ENCODE peak calls at places on chromosome 7, in nine cellular contexts. One of them, this sample, is unnamed. For H3K4me1 and H4K20me1, the result is how much of the 10 kb centered on the place peaks cover.

GRCh38 chr7:40200791-40201190 is 66.0 kb downstream of the SUGCT start:
- DNase-seq in IMR-90: peak
- DNase-seq in endothelial cell of umbilical vein: no peak
- DNase-seq in H9: no peak
- DNase-seq in HCT116: no peak
- DNase-seq in mammary epithelial cell: peak
- DNase-seq in GM23338: no peak
- DNase-seq in H1: no peak
- DNase-seq in hepatocyte: no peak
- DNase-seq in this sample: peak

GRCh38 chr7:24965831-24966708 is 13.9 kb downstream of the OSBPL3 start:
- DNase-seq in IMR-90: peak
- DNase-seq in H1: no peak
- DNase-seq in endothelial cell of umbilical vein: peak
- DNase-seq in HCT116: no peak
- DNase-seq in mammary epithelial cell: peak
- DNase-seq in hepatocyte: peak
- DNase-seq in H9: peak
- DNase-seq in GM23338: peak
- DNase-seq in this sample: no peak

GRCh38 chr7:7989133-7989984 is 20.8 kb downstream of the GLCCI1 start:
- DNase-seq in H9: no peak
- DNase-seq in IMR-90: no peak
- DNase-seq in hepatocyte: no peak
- DNase-seq in HCT116: no peak
- DNase-seq in endothelial cell of umbilical vein: peak
- DNase-seq in GM23338: no peak
- DNase-seq in mammary epithelial cell: no peak
- DNase-seq in H1: no peak
- DNase-seq in this sample: no peak

GRCh38 chr7:48337012-48337621 is 165.9 kb downstream of the ABCA13 start:
- DNase-seq in H9: peak
- DNase-seq in endothelial cell of umbilical vein: peak
- DNase-seq in HCT116: no peak
- DNase-seq in IMR-90: peak
- DNase-seq in H1: no peak
- DNase-seq in mammary epithelial cell: peak
- DNase-seq in GM23338: peak
- DNase-seq in hepatocyte: peak
- DNase-seq in this sample: peak

GRCh38 chr7:25025218-25025671 is 45.3 kb upstream of the OSBPL3 start:
- DNase-seq in mammary epithelial cell: peak
- DNase-seq in H1: no peak
- DNase-seq in endothelial cell of umbilical vein: peak
- DNase-seq in hepatocyte: peak
- DNase-seq in IMR-90: peak
- DNase-seq in H9: no peak
- DNase-seq in HCT116: no peak
- DNase-seq in GM23338: no peak
- DNase-seq in this sample: peak

GRCh38 chr7:70937424-70937823 is 194.5 kb upstream of the GALNT17 start:
- DNase-seq in HCT116: no peak
- DNase-seq in H1: no peak
- DNase-seq in IMR-90: no peak
- DNase-seq in H9: no peak
- DNase-seq in mammary epithelial cell: no peak
- DNase-seq in GM23338: no peak
- DNase-seq in endothelial cell of umbilical vein: no peak
- DNase-seq in hepatocyte: no peak
- DNase-seq in this sample: no peak

GRCh38 chr7:101269664-101270063 is 24.8 kb upstream of the FIS1 start:
- DNase-seq in H1: no peak
- DNase-seq in IMR-90: no peak
- DNase-seq in hepatocyte: no peak
- DNase-seq in HCT116: no peak
- DNase-seq in endothelial cell of umbilical vein: no peak
- DNase-seq in GM23338: no peak
- DNase-seq in mammary epithelial cell: no peak
- DNase-seq in H9: no peak
- DNase-seq in this sample: no peak

GRCh38 chr7:74372060-74372408 is 81.7 kb upstream of the GTF2IRD1 start:
- DNase-seq in H9: no peak
- DNase-seq in HCT116: no peak
- DNase-seq in IMR-90: no peak
- DNase-seq in GM23338: no peak
- DNase-seq in hepatocyte: no peak
- DNase-seq in mammary epithelial cell: no peak
- DNase-seq in endothelial cell of umbilical vein: no peak
- DNase-seq in H1: no peak
- DNase-seq in this sample: no peak

GRCh38 chr7:82347808-82348207 is 95.8 kb downstream of the CACNA2D1 start:
- DNase-seq in HCT116: no peak
- DNase-seq in mammary epithelial cell: no peak
- DNase-seq in H9: no peak
- DNase-seq in GM23338: no peak
- DNase-seq in H1: no peak
- DNase-seq in endothelial cell of umbilical vein: no peak
- DNase-seq in IMR-90: no peak
- DNase-seq in hepatocyte: no peak
- DNase-seq in this sample: no peak

GRCh38 chr7:82345886-82346285 is 97.7 kb downstream of the CACNA2D1 start:
- DNase-seq in hepatocyte: no peak
- DNase-seq in endothelial cell of umbilical vein: no peak
- DNase-seq in GM23338: no peak
- DNase-seq in mammary epithelial cell: no peak
- DNase-seq in H1: no peak
- DNase-seq in HCT116: no peak
- DNase-seq in H9: no peak
- DNase-seq in IMR-90: no peak
- DNase-seq in this sample: peak

GRCh38 chr7:82343716-82344115 is 99.9 kb downstream of the CACNA2D1 start:
- DNase-seq in GM23338: no peak
- DNase-seq in endothelial cell of umbilical vein: no peak
- DNase-seq in IMR-90: no peak
- DNase-seq in HCT116: no peak
- DNase-seq in mammary epithelial cell: no peak
- DNase-seq in H1: no peak
- DNase-seq in hepatocyte: no peak
- DNase-seq in H9: no peak
- DNase-seq in this sample: no peak

GRCh38 chr7:82348251-82348650 is 95.3 kb downstream of the CACNA2D1 start:
- DNase-seq in HCT116: no peak
- DNase-seq in H1: no peak
- DNase-seq in endothelial cell of umbilical vein: no peak
- DNase-seq in mammary epithelial cell: no peak
- DNase-seq in IMR-90: peak
- DNase-seq in hepatocyte: no peak
- DNase-seq in H9: no peak
- DNase-seq in GM23338: no peak
- DNase-seq in this sample: no peak
- H2AFZ ChIP-seq in HCT116: no peak
- H2AFZ ChIP-seq in H1: no peak
- H2AFZ ChIP-seq in endothelial cell of umbilical vein: no peak
- H2AFZ ChIP-seq in mammary epithelial cell: no peak
- H2AFZ ChIP-seq in IMR-90: no peak
- H2AFZ ChIP-seq in hepatocyte: no peak
- H2AFZ ChIP-seq in H9: no peak
- H2AFZ ChIP-seq in GM23338: no peak
- H2AFZ ChIP-seq in this sample: no peak

GRCh38 chr7:106060394-106060920 is 51.7 kb downstream of the SYPL1 start:
- DNase-seq in H1: no peak
- DNase-seq in H9: no peak
- DNase-seq in HCT116: no peak
- DNase-seq in GM23338: no peak
- DNase-seq in hepatocyte: no peak
- DNase-seq in endothelial cell of umbilical vein: no peak
- DNase-seq in mammary epithelial cell: no peak
- DNase-seq in IMR-90: no peak
- DNase-seq in this sample: no peak

GRCh38 chr7:106057962-106058901 is 53.9 kb downstream of the SYPL1 start:
- DNase-seq in H9: no peak
- DNase-seq in hepatocyte: no peak
- DNase-seq in GM23338: no peak
- DNase-seq in H1: no peak
- DNase-seq in HCT116: no peak
- DNase-seq in endothelial cell of umbilical vein: no peak
- DNase-seq in mammary epithelial cell: peak
- DNase-seq in IMR-90: no peak
- DNase-seq in this sample: peak

GRCh38 chr7:106058925-106059324 is 53.2 kb downstream of the SYPL1 start:
- DNase-seq in IMR-90: no peak
- DNase-seq in HCT116: no peak
- DNase-seq in endothelial cell of umbilical vein: no peak
- DNase-seq in mammary epithelial cell: no peak
- DNase-seq in H9: no peak
- DNase-seq in GM23338: no peak
- DNase-seq in H1: no peak
- DNase-seq in hepatocyte: no peak
- DNase-seq in this sample: no peak

GRCh38 chr7:106061301-106061979 is 50.7 kb downstream of the SYPL1 start:
- DNase-seq in HCT116: no peak
- DNase-seq in H9: no peak
- DNase-seq in IMR-90: no peak
- DNase-seq in mammary epithelial cell: no peak
- DNase-seq in GM23338: no peak
- DNase-seq in H1: no peak
- DNase-seq in endothelial cell of umbilical vein: no peak
- DNase-seq in hepatocyte: no peak
- DNase-seq in this sample: no peak

GRCh38 chr7:106059556-106059955 is 52.6 kb downstream of the SYPL1 start:
- DNase-seq in H9: no peak
- DNase-seq in endothelial cell of umbilical vein: no peak
- DNase-seq in mammary epithelial cell: no peak
- DNase-seq in hepatocyte: no peak
- DNase-seq in IMR-90: no peak
- DNase-seq in GM23338: no peak
- DNase-seq in H1: no peak
- DNase-seq in HCT116: no peak
- DNase-seq in this sample: peak
- H3K4me1 ChIP-seq in H9: under half
- H3K4me1 ChIP-seq in endothelial cell of umbilical vein: under half
- H3K4me1 ChIP-seq in mammary epithelial cell: half or more
- H3K4me1 ChIP-seq in hepatocyte: under half
- H3K4me1 ChIP-seq in IMR-90: under half
- H3K4me1 ChIP-seq in GM23338: under half
- H3K4me1 ChIP-seq in H1: under half
- H3K4me1 ChIP-seq in HCT116: under half
- H3K4me1 ChIP-seq in this sample: under half

DNA sequence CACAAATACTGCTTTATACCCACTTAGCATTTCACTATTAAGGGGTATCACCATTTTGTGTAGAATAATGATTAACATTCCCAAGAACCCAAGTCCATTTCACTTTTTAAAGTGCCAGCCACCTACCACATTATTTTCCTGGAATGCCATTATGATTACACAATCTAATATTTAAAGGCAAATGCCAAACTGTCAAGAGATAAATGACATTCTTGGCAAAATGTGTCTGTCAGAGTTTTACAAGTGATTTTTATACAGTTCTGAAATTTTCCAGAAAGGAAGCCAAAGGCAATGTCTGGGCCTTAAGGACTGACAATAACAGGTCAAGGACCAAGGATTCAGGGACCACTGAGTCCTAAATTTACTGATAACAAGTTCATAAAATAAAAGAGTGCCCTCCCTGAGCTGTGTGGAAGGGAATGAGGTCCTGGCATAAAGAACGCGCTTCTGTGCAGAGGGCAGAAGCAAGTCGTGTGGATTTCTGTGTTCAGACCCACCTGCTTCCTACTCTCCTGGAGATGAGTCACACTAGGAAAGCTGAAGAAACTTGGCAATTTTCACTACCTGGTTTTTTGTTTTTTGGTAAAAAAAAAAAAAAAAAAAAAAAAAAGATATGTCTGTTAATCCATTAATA is 66.5 kb downstream of the UBE2H start:
- DNase-seq in HCT116: no peak
- DNase-seq in GM23338: no peak
- DNase-seq in mammary epithelial cell: no peak
- DNase-seq in endothelial cell of umbilical vein: peak
- DNase-seq in hepatocyte: no peak
- DNase-seq in H9: no peak
- DNase-seq in H1: no peak
- DNase-seq in IMR-90: no peak
- DNase-seq in this sample: no peak
- H4K20me1 ChIP-seq in HCT116: under half
- H4K20me1 ChIP-seq in GM23338: under half
- H4K20me1 ChIP-seq in mammary epithelial cell: under half
- H4K20me1 ChIP-seq in endothelial cell of umbilical vein: under half
- H4K20me1 ChIP-seq in hepatocyte: under half
- H4K20me1 ChIP-seq in H9: under half
- H4K20me1 ChIP-seq in H1: under half
- H4K20me1 ChIP-seq in IMR-90: under half
- H4K20me1 ChIP-seq in this sample: under half

GRCh38 chr7:18459846-18460245 is 35.7 kb upstream of the HDAC9 start:
- DNase-seq in H9: no peak
- DNase-seq in endothelial cell of umbilical vein: no peak
- DNase-seq in mammary epithelial cell: no peak
- DNase-seq in hepatocyte: no peak
- DNase-seq in GM23338: no peak
- DNase-seq in IMR-90: no peak
- DNase-seq in HCT116: no peak
- DNase-seq in H1: no peak
- DNase-seq in this sample: no peak

GRCh38 chr7:18459439-18459838 is 36.1 kb upstream of the HDAC9 start:
- DNase-seq in GM23338: no peak
- DNase-seq in IMR-90: no peak
- DNase-seq in endothelial cell of umbilical vein: no peak
- DNase-seq in H9: no peak
- DNase-seq in H1: no peak
- DNase-seq in hepatocyte: no peak
- DNase-seq in HCT116: no peak
- DNase-seq in mammary epithelial cell: peak
- DNase-seq in this sample: no peak

GRCh38 chr7:18461785-18462467 is 33.6 kb upstream of the HDAC9 start:
- DNase-seq in GM23338: no peak
- DNase-seq in endothelial cell of umbilical vein: no peak
- DNase-seq in mammary epithelial cell: no peak
- DNase-seq in hepatocyte: no peak
- DNase-seq in IMR-90: no peak
- DNase-seq in HCT116: no peak
- DNase-seq in H1: no peak
- DNase-seq in H9: no peak
- DNase-seq in this sample: no peak

GRCh38 chr7:18457832-18458231 is 37.7 kb upstream of the HDAC9 start:
- DNase-seq in HCT116: no peak
- DNase-seq in H1: no peak
- DNase-seq in GM23338: no peak
- DNase-seq in hepatocyte: no peak
- DNase-seq in endothelial cell of umbilical vein: no peak
- DNase-seq in IMR-90: no peak
- DNase-seq in H9: no peak
- DNase-seq in mammary epithelial cell: peak
- DNase-seq in this sample: no peak

DNA sequence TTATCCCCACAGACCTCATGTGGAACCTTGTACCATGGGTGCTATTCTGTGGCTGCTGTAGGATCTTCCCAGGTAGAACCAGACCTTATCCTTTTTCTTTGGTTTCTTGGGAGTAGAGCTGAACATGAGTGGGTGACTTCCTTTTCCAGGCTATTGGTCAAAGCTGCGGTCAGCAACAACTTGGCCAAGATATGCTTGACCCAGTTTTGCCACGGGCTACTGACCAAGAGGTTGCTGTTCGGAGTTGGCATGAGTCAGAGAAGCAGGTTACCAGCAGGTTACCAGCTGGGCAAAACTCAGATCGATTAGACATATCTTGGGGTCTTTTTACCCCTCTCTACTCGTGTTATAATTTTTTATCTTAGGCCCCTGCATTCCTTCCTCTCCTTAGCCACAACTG is 36.7 kb upstream of the HDAC9 start:
- DNase-seq in endothelial cell of umbilical vein: no peak
- DNase-seq in HCT116: no peak
- DNase-seq in GM23338: no peak
- DNase-seq in H1: no peak
- DNase-seq in H9: no peak
- DNase-seq in mammary epithelial cell: peak
- DNase-seq in hepatocyte: no peak
- DNase-seq in IMR-90: no peak
- DNase-seq in this sample: no peak
- H2AFZ ChIP-seq in endothelial cell of umbilical vein: no peak
- H2AFZ ChIP-seq in HCT116: no peak
- H2AFZ ChIP-seq in GM23338: peak
- H2AFZ ChIP-seq in H1: peak
- H2AFZ ChIP-seq in H9: no peak
- H2AFZ ChIP-seq in mammary epithelial cell: peak
- H2AFZ ChIP-seq in hepatocyte: no peak
- H2AFZ ChIP-seq in IMR-90: peak
- H2AFZ ChIP-seq in this sample: no peak

This sample was measured in GM23248.